ENCODE peak calls at places on chromosomes 1 and 21, in four cellular contexts. A is stimulated activated CD4-positive, alpha-beta T cell treated with anti-CD3 and anti-CD28 coated beads, Interleukin-4, amount 100 ng/mL, for 48 hours; R is left lobe of liver; D is H9. H is an unnamed sample.

GRCh38 chr1:241357366-241358305 is 631 bp upstream of the RGS7 start:
- DNase-seq in A (no peak), R (no peak), D (no peak), H (peak; percentile 8)

GRCh38 chr1:115239148-115239820 is 98.8 kb downstream of the NGF start:
- DNase-seq in A (no peak), R (no peak), D (no peak), H (no peak)

GRCh38 chr1:25779387-25779786 is 20.6 kb upstream of the SELENON start:
- DNase-seq in A (no peak), R (no peak), D (no peak), H (no peak)

GRCh38 chr1:22341791-22342605 is 109.7 kb upstream of the ZBTB40 start:
- DNase-seq in A (no peak), R (no peak), D (no peak), H (no peak)

GRCh38 chr1:173445164-173445563 is 32.0 kb upstream of the PRDX6 start:
- DNase-seq in A (no peak), R (no peak), D (no peak), H (no peak)

GRCh38 chr1:220487297-220487820 is 40.6 kb upstream of the MARK1 start:
- DNase-seq in A (peak; percentile 2), R (no peak), D (no peak), H (peak; percentile 41)

GRCh38 chr1:228030451-228031201 is 23.8 kb downstream of the WNT3A start:
- DNase-seq in A (no peak), R (no peak), D (peak; percentile 15), H (no peak)

GRCh38 chr1:201561604-201562003 is 22.7 kb downstream of the NAV1 start:
- DNase-seq in A (no peak), R (no peak), D (no peak), H (no peak)

GRCh38 chr21:14548751-14549150 is 2.6 kb upstream of the SAMSN1 start:
- DNase-seq in A (no peak), R (no peak), D (no peak), H (no peak)

GRCh38 chr1:101309334-101310221 is 72.8 kb downstream of the S1PR1 start:
- DNase-seq in A (peak; percentile 53), R (peak; percentile 48), D (peak; percentile 61), H (peak; percentile 73)

GRCh38 chr1:65363484-65363883 is 54.1 kb downstream of the DNAJC6 start:
- DNase-seq in A (no peak), R (no peak), D (no peak), H (no peak)

GRCh38 chr1:41955461-41956159 is 36.9 kb upstream of the HIVEP3 start:
- DNase-seq in A (no peak), R (no peak), D (no peak), H (no peak)

GRCh38 chr1:88595355-88595754 is 88.7 kb upstream of the PKN2 start:
- DNase-seq in A (no peak), R (no peak), D (no peak), H (peak; percentile 29)

GRCh38 chr1:170537798-170538503 is 6.0 kb downstream of the GORAB start:
- DNase-seq in A (no peak), R (no peak), D (no peak), H (no peak)

GRCh38 chr21:45283019-45283610 is 4.6 kb downstream of the POFUT2 start:
- DNase-seq in A (no peak), R (peak; percentile 33), D (peak; percentile 15), H (peak; percentile 7)

GRCh38 chr1:115822117-115822516 is 18.8 kb downstream of the NHLH2 start:
- DNase-seq in A (no peak), R (no peak), D (no peak), H (no peak)

GRCh38 chr1:161013591-161014513 is 7.1 kb downstream of the F11R start:
- DNase-seq in A (peak; percentile 55), R (peak; percentile 97), D (peak; percentile 83), H (peak; percentile 65)

GRCh38 chr1:204427302-204427701 is 15.7 kb upstream of the PPP1R15B start:
- DNase-seq in A (no peak), R (no peak), D (no peak), H (no peak)